ENCODE peak calls at places on chromosomes 11 and 22, in five cellular contexts. F, E, D, I and O are unnamed samples. For H3K4me1, the result is how much of the 10 kb centered on the place peaks cover.

GRCh38 chr11:61297741-61298140 is 2.6 kb upstream of the VWCE start:
- DNase-seq in F (no peak), E (no peak), D (no peak), I (no peak), O (no peak)

GRCh38 chr11:106717222-106717621 is 301.1 kb downstream of the GUCY1A2 start:
- DNase-seq in F (no peak), E (no peak), D (no peak), I (no peak), O (no peak)

GRCh38 chr11:8702598-8702915 is 20.0 kb downstream of the RPL27A start:
- DNase-seq in F (no peak), E (no peak), D (no peak), I (peak), O (no peak)

GRCh38 chr11:11491014-11491413 is 130.8 kb downstream of the GALNT18 start:
- DNase-seq in F (no peak), E (no peak), D (no peak), I (no peak), O (no peak)

GRCh38 chr11:77173494-77173893 is 45.4 kb downstream of the MYO7A start:
- DNase-seq in F (no peak), E (no peak), D (no peak), I (no peak), O (no peak)

GRCh38 chr11:78851883-78852586 is 277.4 kb upstream of the NARS2 start:
- DNase-seq in F (no peak), E (no peak), D (no peak), I (no peak), O (peak)

GRCh38 chr11:60165538-60165937 is 17.3 kb downstream of the MS4A6A start:
- DNase-seq in F (no peak), E (no peak), D (no peak), I (no peak), O (no peak)

GRCh38 chr22:46068908-46069481 is 81.3 kb upstream of the PPARA start:
- DNase-seq in F (peak), E (no peak), D (peak), I (peak), O (peak)

GRCh38 chr11:131186629-131187075 is 183.8 kb upstream of the NTM start:
- DNase-seq in F (no peak), E (no peak), D (no peak), I (no peak), O (no peak)

GRCh38 chr11:76248210-76248609 is 41.9 kb upstream of the WNT11 start:
- DNase-seq in F (no peak), E (no peak), D (no peak), I (no peak), O (no peak)

GRCh38 chr11:57543601-57544000 is 6.2 kb downstream of the SMTNL1 start:
- DNase-seq in F (no peak), E (no peak), D (no peak), I (peak), O (no peak)

GRCh38 chr11:115497303-115497702 is 6.9 kb downstream of the CADM1 start:
- DNase-seq in F (no peak), E (no peak), D (no peak), I (no peak), O (no peak)

GRCh38 chr11:29293825-29294224 is 723.0 kb downstream of the KCNA4 start:
- DNase-seq in F (no peak), E (no peak), D (no peak), I (no peak), O (no peak)

GRCh38 chr22:26888887-26889286 is 231.5 kb downstream of the MIAT start:
- DNase-seq in F (no peak), E (no peak), D (no peak), I (no peak), O (no peak)

GRCh38 chr11:82719316-82719715 is 14.3 kb downstream of the FAM181B start:
- DNase-seq in F (no peak), E (no peak), D (no peak), I (no peak), O (no peak)

GRCh38 chr22:31343235-31344191 is 2.6 kb downstream of the PATZ1 start:
- DNase-seq in F (no peak), E (peak), D (peak), I (no peak), O (peak)

GRCh38 chr11:5233268-5233667 is 1.0 kb downstream of the HBD start:
- DNase-seq in F (no peak), E (no peak), D (no peak), I (no peak), O (no peak)

GRCh38 chr11:78268516-78269410 is 80.0 kb downstream of the USP35 start:
- DNase-seq in F (no peak), E (no peak), D (no peak), I (no peak), O (no peak)

GRCh38 chr11:134098566-134099184 is 29.8 kb downstream of the JAM3 start:
- DNase-seq in F (no peak), E (no peak), D (no peak), I (no peak), O (no peak)

GRCh38 chr11:35802221-35802620 is 139.6 kb downstream of the TRIM44 start:
- DNase-seq in F (no peak), E (no peak), D (no peak), I (no peak), O (no peak)

GRCh38 chr11:112352907-112353306 is 92.2 kb upstream of the PLET1 start:
- DNase-seq in F (no peak), E (no peak), D (no peak), I (no peak), O (no peak)

GRCh38 chr11:60087239-60087638 is 1.2 kb upstream of the MS4A2 start:
- DNase-seq in F (no peak), E (no peak), D (no peak), I (no peak), O (no peak)

GRCh38 chr11:1204381-1205101 is 18.3 kb upstream of the MUC5B start:
- DNase-seq in F (peak), E (no peak), D (peak), I (peak), O (peak)

GRCh38 chr22:41782316-41782715 is 18.2 kb upstream of the CCDC134 start:
- DNase-seq in F (no peak), E (no peak), D (no peak), I (peak), O (no peak)

GRCh38 chr22:39268645-39269044 is 23.9 kb upstream of the PDGFB start:
- DNase-seq in F (no peak), E (no peak), D (no peak), I (no peak), O (no peak)

GRCh38 chr22:46797355-46797754 is 34.9 kb downstream of the TBC1D22A start:
- DNase-seq in F (peak), E (no peak), D (no peak), I (peak), O (peak)

GRCh38 chr11:19873730-19874129 is 161.1 kb downstream of the NAV2 start:
- DNase-seq in F (no peak), E (no peak), D (no peak), I (no peak), O (no peak)

DNA sequence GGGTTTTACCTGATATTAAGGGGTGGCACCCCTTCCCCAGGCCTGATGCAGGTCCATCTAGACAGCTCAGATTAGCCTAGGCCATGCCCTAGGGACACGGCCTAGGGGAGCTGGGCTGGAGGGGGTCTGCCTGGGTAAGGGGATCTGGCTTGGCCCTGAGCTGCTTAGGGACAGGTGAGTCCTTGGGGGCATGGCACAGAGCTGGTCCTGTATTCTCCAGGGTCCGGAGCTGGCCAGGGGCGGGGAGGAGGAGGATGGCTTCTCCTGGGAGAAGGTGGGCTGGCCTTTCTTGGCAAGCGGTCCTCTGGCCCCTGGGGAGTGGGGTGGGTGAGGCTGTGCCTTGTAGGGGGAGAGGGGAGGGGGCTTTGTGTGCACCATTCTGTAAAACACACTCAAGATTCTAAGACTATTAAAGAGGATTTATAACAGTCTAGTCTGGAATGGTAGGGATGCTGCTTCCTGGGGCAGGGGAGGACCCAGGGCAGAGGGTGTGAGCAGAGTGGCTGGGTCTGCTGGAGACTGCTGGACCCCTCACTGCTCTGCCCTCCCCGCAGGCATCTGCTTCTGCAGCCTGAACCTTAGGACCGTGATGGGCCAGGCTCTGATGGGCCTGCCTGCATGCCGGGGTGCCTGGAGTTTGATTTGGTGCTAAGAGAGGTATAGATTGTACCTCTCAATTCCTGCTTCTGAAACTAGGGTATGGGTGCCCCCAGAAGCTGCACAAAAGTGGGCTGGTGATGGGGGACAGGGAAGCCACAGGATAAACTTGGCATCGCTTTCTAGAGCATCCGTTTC is 54.7 kb downstream of the CD82 start:
- DNase-seq in F (peak), E (peak), D (peak), I (peak), O (peak)
- H3K4me1 ChIP-seq in F (under half), E (under half), D (under half), I (under half), O (under half)

GRCh38 chr11:75151346-75152047 is 590 bp downstream of the SLCO2B1 start:
- DNase-seq in F (no peak), E (no peak), D (peak), I (no peak), O (no peak)
- H3K4me1 ChIP-seq in F (under half), E (under half), D (half or more), I (under half), O (under half)

DNA sequence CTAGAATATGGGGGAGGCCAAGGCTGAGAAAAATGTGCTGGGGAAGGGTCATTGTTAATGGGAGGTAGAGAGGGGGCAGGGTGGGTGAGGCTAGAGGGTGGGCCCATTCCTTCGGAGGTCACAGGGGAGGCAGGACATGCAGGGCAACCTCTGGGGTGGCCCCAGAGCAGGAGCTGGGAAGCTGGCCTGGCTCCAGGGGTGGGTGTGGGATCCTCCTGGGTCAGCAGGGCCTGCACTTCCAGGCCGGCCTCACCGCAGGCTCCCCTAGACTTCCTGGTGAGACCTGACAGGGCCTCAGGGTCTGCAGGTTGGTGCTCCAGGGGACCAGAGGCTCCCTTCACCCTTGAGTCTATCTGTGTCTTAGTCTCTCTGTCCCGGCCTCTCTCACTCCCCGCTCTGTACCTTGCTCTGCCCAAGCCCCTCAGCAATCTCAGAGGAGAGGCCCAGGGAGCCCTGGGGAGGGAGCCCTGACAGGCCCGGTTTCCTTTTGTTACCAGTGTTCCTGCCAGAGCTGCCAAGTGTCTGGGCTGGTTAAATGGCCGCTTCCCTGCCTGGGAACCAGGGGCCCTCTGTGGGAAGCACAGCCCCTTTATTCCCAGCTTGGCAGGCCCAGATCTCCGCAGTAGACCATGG is 13.8 kb downstream of the CD82 start:
- DNase-seq in F (no peak), E (no peak), D (no peak), I (no peak), O (no peak)
- H3K4me1 ChIP-seq in F (under half), E (under half), D (under half), I (under half), O (under half)

DNA sequence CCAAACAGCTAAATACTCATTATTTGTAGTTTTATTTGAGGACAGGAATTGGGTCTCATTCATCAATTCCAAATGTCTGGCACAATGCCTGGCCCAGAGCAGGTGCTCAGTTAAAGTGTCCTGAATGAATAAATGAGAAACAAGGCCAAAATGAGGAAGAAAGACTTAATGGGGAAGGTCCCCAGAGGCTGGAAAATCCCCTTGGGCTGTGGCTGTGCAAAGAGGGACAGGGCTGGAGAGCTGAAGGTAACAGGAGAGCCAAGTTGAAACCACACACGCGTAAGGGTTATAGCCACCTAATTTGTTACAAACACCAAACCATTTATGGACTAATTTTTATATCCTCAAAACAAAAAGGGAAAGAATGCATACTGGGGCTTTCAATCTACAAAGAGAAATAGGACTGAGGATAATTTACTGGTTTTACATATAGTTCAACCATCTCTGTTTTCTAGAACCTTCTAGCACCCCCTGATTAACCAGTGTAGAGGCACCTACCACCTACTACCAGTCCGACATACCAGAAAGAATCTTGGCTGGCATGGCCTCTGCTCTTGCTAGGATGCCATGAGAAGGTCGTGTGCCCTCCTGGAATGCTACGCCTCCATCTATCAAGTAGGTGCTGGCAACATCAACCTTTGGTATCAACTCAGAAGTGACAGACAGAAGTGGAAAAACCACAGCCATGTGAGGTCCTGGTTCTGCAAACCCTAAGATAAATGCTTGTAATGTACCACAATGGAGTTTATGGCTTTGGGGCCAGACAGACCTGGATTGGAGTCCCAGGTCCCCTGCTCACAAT is 28.4 kb downstream of the MYH9 start:
- DNase-seq in F (no peak), E (no peak), D (peak), I (no peak), O (no peak)
- H3K4me1 ChIP-seq in F (half or more), E (half or more), D (half or more), I (under half), O (half or more)